ENCODE peak calls at places on chromosomes 16 and 17, in four cellular contexts. One of them, this sample, is unnamed. For H3K4me1, the result is how much of the 10 kb centered on the place peaks cover.

GRCh38 chr16:29151317-29151716 is 166.5 kb downstream of the LAT start:
- DNase-seq in ovary: no peak
- DNase-seq in uterus: no peak
- DNase-seq in CD8-positive, alpha-beta T cell: no peak
- DNase-seq in this sample: no peak

GRCh38 chr17:78384479-78385175 is 6.2 kb downstream of the PGS1 start:
- DNase-seq in ovary: no peak
- DNase-seq in uterus: no peak
- DNase-seq in CD8-positive, alpha-beta T cell: no peak
- DNase-seq in this sample: no peak

GRCh38 chr17:58507123-58507634 is 7.3 kb downstream of the MTMR4 start:
- DNase-seq in ovary: no peak
- DNase-seq in uterus: no peak
- DNase-seq in CD8-positive, alpha-beta T cell: no peak
- DNase-seq in this sample: no peak

GRCh38 chr16:81261049-81261648 is 22.7 kb downstream of the BCO1 start:
- DNase-seq in ovary: no peak
- DNase-seq in uterus: no peak
- DNase-seq in CD8-positive, alpha-beta T cell: no peak
- DNase-seq in this sample: no peak

GRCh38 chr17:29102046-29102445 is 59.1 kb downstream of the PIPOX start:
- DNase-seq in ovary: no peak
- DNase-seq in uterus: no peak
- DNase-seq in CD8-positive, alpha-beta T cell: no peak
- DNase-seq in this sample: no peak

GRCh38 chr17:10879110-10879509 is 41.2 kb upstream of the PIRT start:
- DNase-seq in ovary: no peak
- DNase-seq in uterus: no peak
- DNase-seq in CD8-positive, alpha-beta T cell: no peak
- DNase-seq in this sample: no peak

GRCh38 chr17:59754547-59754946 is 47.1 kb downstream of the VMP1 start:
- DNase-seq in ovary: no peak
- DNase-seq in uterus: no peak
- DNase-seq in CD8-positive, alpha-beta T cell: no peak
- DNase-seq in this sample: no peak

GRCh38 chr17:82434216-82434565 is 15.8 kb upstream of the OGFOD3 start:
- DNase-seq in ovary: no peak
- DNase-seq in uterus: no peak
- DNase-seq in CD8-positive, alpha-beta T cell: peak
- DNase-seq in this sample: no peak

GRCh38 chr17:62134397-62134796 is 69.3 kb upstream of the MED13 start:
- DNase-seq in ovary: no peak
- DNase-seq in uterus: no peak
- DNase-seq in CD8-positive, alpha-beta T cell: no peak
- DNase-seq in this sample: no peak

GRCh38 chr16:3118846-3119245 is 6.5 kb downstream of the ZNF205 start:
- DNase-seq in ovary: no peak
- DNase-seq in uterus: no peak
- DNase-seq in CD8-positive, alpha-beta T cell: no peak
- DNase-seq in this sample: no peak

DNA sequence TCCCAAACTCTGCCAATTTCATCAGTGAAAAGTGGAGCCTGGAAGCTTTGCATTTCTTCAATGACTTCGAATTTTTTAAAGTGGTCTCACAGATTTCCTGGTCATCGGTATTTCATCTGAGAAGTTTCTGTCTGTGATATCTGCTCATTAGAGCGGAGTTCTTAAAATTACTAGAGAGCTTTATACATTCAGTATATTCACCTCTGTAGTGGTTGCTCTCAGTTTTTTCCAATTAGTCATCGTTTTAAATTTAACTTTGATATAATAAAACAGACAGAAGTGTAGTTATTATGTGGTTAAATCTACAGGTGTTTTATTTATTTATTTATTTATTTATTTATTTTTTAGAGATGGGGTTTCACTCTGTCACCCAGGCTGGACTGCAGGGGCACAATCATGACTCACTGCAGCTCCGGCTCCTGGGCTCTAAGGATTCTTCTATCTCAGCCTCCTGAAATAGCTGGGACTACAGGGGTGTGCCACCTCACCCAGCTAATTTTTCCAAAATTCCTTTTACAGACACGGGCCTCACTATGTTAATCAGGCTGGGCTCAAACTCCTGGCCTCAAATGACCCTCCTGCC is 16.0 kb downstream of the ARHGAP17 start:
- DNase-seq in ovary: no peak
- DNase-seq in uterus: no peak
- DNase-seq in CD8-positive, alpha-beta T cell: no peak
- DNase-seq in this sample: no peak
- H3K4me1 ChIP-seq in ovary: under half
- H3K4me1 ChIP-seq in uterus: under half
- H3K4me1 ChIP-seq in CD8-positive, alpha-beta T cell: under half
- H3K4me1 ChIP-seq in this sample: half or more

DNA sequence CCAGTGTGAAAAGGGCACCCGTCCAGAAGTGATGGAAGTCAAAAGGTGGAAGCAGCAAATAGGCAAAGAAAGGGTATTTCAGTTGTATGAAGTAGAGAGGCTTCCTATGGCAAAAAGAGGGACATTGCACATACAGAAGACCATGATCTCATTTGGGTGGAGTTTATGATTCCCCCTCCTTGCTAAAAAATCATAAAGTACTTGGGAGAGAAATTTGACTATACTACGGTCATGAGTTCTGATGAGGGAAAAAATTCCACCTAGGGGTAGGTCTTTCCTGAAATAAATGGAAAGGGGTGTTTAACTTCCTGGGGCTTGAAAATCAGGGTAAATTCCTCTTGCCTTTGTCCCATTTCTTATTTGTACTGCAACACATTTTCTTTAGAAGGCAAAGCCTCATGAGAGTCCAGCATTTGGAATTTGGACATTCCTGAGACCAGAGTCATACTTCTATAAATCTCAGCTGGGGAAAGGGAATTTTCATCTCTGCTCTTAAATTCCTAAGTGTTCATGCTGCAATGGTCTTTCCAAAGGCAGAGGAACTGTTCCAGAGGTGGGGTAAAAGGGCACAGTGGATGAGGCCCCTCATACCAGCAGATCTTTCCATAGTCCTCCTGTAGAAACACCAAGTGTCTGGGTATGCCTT is 5.8 kb downstream of the LYRM1 start:
- DNase-seq in ovary: no peak
- DNase-seq in uterus: peak
- DNase-seq in CD8-positive, alpha-beta T cell: no peak
- DNase-seq in this sample: no peak
- H3K4me3 ChIP-seq in ovary: no peak
- H3K4me3 ChIP-seq in uterus: no peak
- H3K4me3 ChIP-seq in CD8-positive, alpha-beta T cell: no peak
- H3K4me3 ChIP-seq in this sample: no peak

DNA sequence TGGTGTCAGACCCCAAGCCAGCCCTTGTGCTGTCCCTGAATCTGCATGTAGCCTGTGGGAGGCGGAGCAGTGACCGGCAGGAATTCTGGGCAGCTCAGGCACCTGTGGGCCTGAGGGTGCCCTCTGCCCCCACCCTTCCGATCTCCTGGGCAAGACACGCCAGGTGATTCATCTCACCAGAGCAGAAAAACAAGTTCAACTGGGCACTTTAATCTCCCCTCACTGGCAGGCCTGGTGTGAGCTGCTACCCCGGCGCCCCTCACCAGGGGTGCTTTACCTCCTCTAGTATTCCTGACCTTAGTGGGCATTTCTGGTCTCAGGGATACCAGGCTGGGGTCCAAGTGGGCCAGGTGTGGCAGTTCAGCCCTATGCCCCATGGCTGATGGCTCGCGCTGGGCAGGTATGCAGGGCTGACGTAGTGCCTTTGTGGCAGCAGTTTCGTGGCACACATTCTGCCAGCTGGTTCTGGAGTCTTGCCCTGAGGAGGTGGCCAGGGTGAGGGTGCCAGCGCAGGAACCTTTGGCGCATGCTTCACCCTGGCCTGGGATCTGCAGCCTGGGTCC is 6.0 kb downstream of the ERBB2 start:
- DNase-seq in ovary: no peak
- DNase-seq in uterus: no peak
- DNase-seq in CD8-positive, alpha-beta T cell: no peak
- DNase-seq in this sample: no peak
- H3K27ac ChIP-seq in ovary: no peak
- H3K27ac ChIP-seq in uterus: no peak
- H3K27ac ChIP-seq in CD8-positive, alpha-beta T cell: no peak
- H3K27ac ChIP-seq in this sample: peak

GRCh38 chr17:39922006-39922405 is 3.6 kb upstream of the GSDMB start:
- DNase-seq in ovary: no peak
- DNase-seq in uterus: no peak
- DNase-seq in CD8-positive, alpha-beta T cell: no peak
- DNase-seq in this sample: no peak

GRCh38 chr17:39919087-39919683 is 750 bp upstream of the GSDMB start:
- DNase-seq in ovary: no peak
- DNase-seq in uterus: no peak
- DNase-seq in CD8-positive, alpha-beta T cell: no peak
- DNase-seq in this sample: no peak

GRCh38 chr17:39920218-39921210 is 2.1 kb upstream of the GSDMB start:
- DNase-seq in ovary: no peak
- DNase-seq in uterus: no peak
- DNase-seq in CD8-positive, alpha-beta T cell: no peak
- DNase-seq in this sample: no peak

GRCh38 chr17:39923230-39923629 is 4.2 kb downstream of the ORMDL3 start:
- DNase-seq in ovary: no peak
- DNase-seq in uterus: no peak
- DNase-seq in CD8-positive, alpha-beta T cell: no peak
- DNase-seq in this sample: no peak

GRCh38 chr17:39921323-39921722 is 2.9 kb upstream of the GSDMB start:
- DNase-seq in ovary: no peak
- DNase-seq in uterus: no peak
- DNase-seq in CD8-positive, alpha-beta T cell: no peak
- DNase-seq in this sample: no peak
- H3K4me1 ChIP-seq in ovary: under half
- H3K4me1 ChIP-seq in uterus: under half
- H3K4me1 ChIP-seq in CD8-positive, alpha-beta T cell: half or more
- H3K4me1 ChIP-seq in this sample: under half

This sample was measured in tibial artery.